ENCODE peak calls at places on chromosomes 3 and 15, in four cellular contexts. Q is AG09309; Z is activated naive CD4-positive, alpha-beta T cell; B is naive thymus-derived CD8-positive, alpha-beta T cell. R is an unnamed sample.

GRCh38 chr3:72288955-72289707 is 504.2 kb upstream of the PROK2 start:
- DNase-seq in Q (peak), Z (no peak), B (peak), R (peak)

GRCh38 chr3:55735976-55736375 is 248.9 kb upstream of the WNT5A start:
- DNase-seq in Q (peak), Z (no peak), B (no peak), R (no peak)

GRCh38 chr3:192642651-192643050 is 84.7 kb downstream of the FGF12 start:
- DNase-seq in Q (no peak), Z (no peak), B (no peak), R (no peak)

GRCh38 chr15:73822998-73823397 is 50.4 kb upstream of the TBC1D21 start:
- DNase-seq in Q (no peak), Z (no peak), B (no peak), R (no peak)

GRCh38 chr3:117264204-117264994 is 554.8 kb downstream of the TUSC7 start:
- DNase-seq in Q (no peak), Z (no peak), B (no peak), R (no peak)

GRCh38 chr3:173066044-173066679 is 74.9 kb downstream of the SPATA16 start:
- DNase-seq in Q (no peak), Z (no peak), B (no peak), R (no peak)

GRCh38 chr3:149702691-149703426 is 45.0 kb upstream of the WWTR1 start:
- DNase-seq in Q (peak), Z (no peak), B (no peak), R (no peak)

GRCh38 chr3:192915724-192916123 is 1.9 kb downstream of the MB21D2 start:
- DNase-seq in Q (no peak), Z (no peak), B (no peak), R (no peak)

GRCh38 chr15:39554746-39555387 is 26.0 kb upstream of the THBS1 start:
- DNase-seq in Q (no peak), Z (no peak), B (no peak), R (no peak)

GRCh38 chr15:48627260-48627969 is 18.1 kb downstream of the FBN1 start:
- DNase-seq in Q (no peak), Z (no peak), B (no peak), R (no peak)

GRCh38 chr3:126671521-126671920 is 16.6 kb upstream of the TXNRD3 start:
- DNase-seq in Q (no peak), Z (no peak), B (no peak), R (no peak)

GRCh38 chr15:77622212-77622941 is 10.3 kb downstream of the LINGO1 start:
- DNase-seq in Q (no peak), Z (no peak), B (no peak), R (no peak)

GRCh38 chr3:4467522-4467867 is 426 bp upstream of the SUMF1 start:
- DNase-seq in Q (no peak), Z (no peak), B (no peak), R (no peak)

GRCh38 chr3:155018621-155019330 is 61.3 kb upstream of the MME start:
- DNase-seq in Q (no peak), Z (no peak), B (no peak), R (no peak)

GRCh38 chr15:31387483-31388118 is 61.0 kb downstream of the KLF13 start:
- DNase-seq in Q (peak), Z (no peak), B (no peak), R (no peak)

GRCh38 chr3:98980915-98981596 is 79.6 kb upstream of the DCBLD2 start:
- DNase-seq in Q (no peak), Z (no peak), B (no peak), R (no peak)

GRCh38 chr15:71105444-71105843 is 9.8 kb upstream of the THSD4 start:
- DNase-seq in Q (no peak), Z (no peak), B (no peak), R (no peak)

GRCh38 chr3:85567074-85567676 is 608.4 kb downstream of the CADM2 start:
- DNase-seq in Q (no peak), Z (no peak), B (no peak), R (no peak)

GRCh38 chr3:17747184-17747889 is 4.9 kb upstream of the TBC1D5 start:
- DNase-seq in Q (no peak), Z (no peak), B (no peak), R (no peak)

GRCh38 chr3:152287898-152288576 is 19.3 kb downstream of the MBNL1 start:
- DNase-seq in Q (no peak), Z (no peak), B (no peak), R (no peak)

GRCh38 chr3:31918179-31919165 is 62.6 kb downstream of the OSBPL10 start:
- DNase-seq in Q (no peak), Z (no peak), B (no peak), R (no peak)

GRCh38 chr3:194621947-194622346 is 11.3 kb downstream of the TMEM44 start:
- DNase-seq in Q (no peak), Z (no peak), B (no peak), R (no peak)

GRCh38 chr15:59401810-59402569 is 29.3 kb upstream of the MYO1E start:
- DNase-seq in Q (no peak), Z (no peak), B (no peak), R (no peak)

GRCh38 chr3:195270350-195271115 is 426 bp downstream of the XXYLT1 start:
- DNase-seq in Q (no peak), Z (peak), B (peak), R (peak)

GRCh38 chr3:54433846-54434245 is 311.5 kb downstream of the CACNA2D3 start:
- DNase-seq in Q (no peak), Z (no peak), B (no peak), R (no peak)

GRCh38 chr3:103337179-103337845 is 902.5 kb downstream of the ZPLD1 start:
- DNase-seq in Q (no peak), Z (no peak), B (no peak), R (no peak)

GRCh38 chr3:62186967-62187366 is 186.4 kb downstream of the FEZF2 start:
- DNase-seq in Q (no peak), Z (no peak), B (no peak), R (no peak)

GRCh38 chr3:135889417-135889816 is 76.1 kb upstream of the PPP2R3A start:
- DNase-seq in Q (no peak), Z (no peak), B (no peak), R (no peak)

GRCh38 chr15:99427668-99428361 is 138.0 kb upstream of the MEF2A start:
- DNase-seq in Q (no peak), Z (no peak), B (no peak), R (no peak)

GRCh38 chr3:98734737-98735136 is 28.4 kb upstream of the ST3GAL6 start:
- DNase-seq in Q (no peak), Z (no peak), B (no peak), R (no peak)

GRCh38 chr3:14647976-14648955 is 3.3 kb upstream of the CCDC174 start:
- DNase-seq in Q (no peak), Z (no peak), B (no peak), R (no peak)

GRCh38 chr15:72486144-72486543 is 12.0 kb downstream of the ARIH1 start:
- DNase-seq in Q (no peak), Z (no peak), B (no peak), R (no peak)

GRCh38 chr3:114223146-114223545 is 14.2 kb downstream of the ZNF80 start:
- DNase-seq in Q (no peak), Z (no peak), B (no peak), R (no peak)

GRCh38 chr15:47778263-47778770 is 61.0 kb downstream of the SEMA6D start:
- DNase-seq in Q (no peak), Z (no peak), B (no peak), R (no peak)

GRCh38 chr15:63939531-63940130 is 105.9 kb upstream of the HERC1 start:
- DNase-seq in Q (peak), Z (no peak), B (no peak), R (no peak)

GRCh38 chr15:90059208-90059985 is 42.9 kb downstream of the IDH2 start:
- DNase-seq in Q (no peak), Z (peak), B (peak), R (peak)